ENCODE peak calls at places on chromosomes 12 and 14, in ten cellular contexts. G is activated CD4-positive, alpha-beta T cell treated with anti-CD3 and anti-CD28 coated beads for 48 hours; U is neural crest cell; Y is left ventricle myocardium superior; F is fibroblast of lung; A is heart left ventricle; C is NCI-H2107; X is left ventricle myocardium inferior; B is small intestine; J is RWPE1. M is an unnamed sample.

GRCh38 chr12:113134521-113134951 is 1.0 kb downstream of the RASAL1 start:
- DNase-seq in Y (no peak), A (no peak), X (no peak), G (no peak), U (no peak), J (no peak), C (no peak), B (no peak), F (no peak), M (no peak)

GRCh38 chr12:108342985-108343384 is 3.9 kb upstream of the CMKLR1 start:
- DNase-seq in G (no peak), X (no peak), B (no peak), Y (no peak), A (no peak), F (no peak), J (no peak), C (no peak), U (no peak), M (no peak)

GRCh38 chr12:65765436-65765813 is 58.9 kb upstream of the HMGA2 start:
- DNase-seq in J (peak), X (no peak), B (no peak), F (peak), A (no peak), Y (no peak), C (no peak), G (no peak), U (no peak), M (no peak)

GRCh38 chr14:102625564-102626296 is 33.3 kb downstream of the RCOR1 start:
- DNase-seq in J (no peak), B (peak), A (no peak), U (no peak), C (no peak), F (no peak), G (no peak), Y (no peak), X (no peak), M (no peak)

GRCh38 chr12:30794591-30795409 is 40.0 kb upstream of the CAPRIN2 start:
- DNase-seq in X (no peak), U (no peak), F (peak), A (peak), C (no peak), B (no peak), J (peak), G (peak), Y (no peak), M (peak)

GRCh38 chr14:63436286-63437098 is 106.7 kb downstream of the PPP2R5E start:
- DNase-seq in X (no peak), C (no peak), F (no peak), U (no peak), B (no peak), Y (no peak), A (no peak), G (no peak), J (no peak), M (no peak)

GRCh38 chr14:56889705-56890104 is 79.4 kb upstream of the OTX2 start:
- DNase-seq in Y (no peak), X (no peak), F (no peak), U (no peak), A (no peak), C (no peak), B (no peak), J (no peak), G (no peak), M (no peak)

GRCh38 chr12:114664661-114665320 is 19.2 kb downstream of the TBX3 start:
- DNase-seq in U (no peak), X (no peak), G (no peak), C (no peak), A (no peak), Y (peak), B (peak), F (no peak), J (no peak), M (no peak)

GRCh38 chr12:6827982-6828670 is at the start of gene P3H3:
- DNase-seq in Y (no peak), X (peak), B (no peak), C (no peak), G (no peak), F (peak), U (peak), J (no peak), A (no peak), M (peak)

GRCh38 chr12:3335078-3335487 is 155.9 kb upstream of the PRMT8 start:
- DNase-seq in J (no peak), X (no peak), Y (no peak), G (no peak), A (no peak), B (no peak), C (no peak), U (no peak), F (peak), M (no peak)

GRCh38 chr14:92914087-92914656 is 8.8 kb upstream of the CHGA start:
- DNase-seq in U (peak), J (no peak), C (no peak), Y (peak), G (peak), X (no peak), A (no peak), F (peak), B (no peak), M (no peak)

GRCh38 chr12:53508534-53509199 is 1.4 kb upstream of the NPFF start:
- DNase-seq in Y (peak), U (peak), G (peak), B (peak), X (peak), J (peak), C (peak), A (peak), F (peak), M (peak)

GRCh38 chr12:49792976-49793580 is 35.1 kb downstream of the NCKAP5L start:
- DNase-seq in F (no peak), A (no peak), X (no peak), C (no peak), U (no peak), Y (no peak), G (no peak), B (no peak), J (no peak), M (no peak)

GRCh38 chr14:73238262-73238852 is 1.1 kb downstream of the PAPLN start:
- DNase-seq in Y (no peak), G (peak), U (no peak), A (no peak), F (peak), J (peak), B (peak), X (no peak), C (no peak), M (no peak)

GRCh38 chr14:93045211-93045674 is 70.5 kb downstream of the ITPK1 start:
- DNase-seq in C (no peak), J (no peak), X (no peak), Y (peak), U (no peak), A (peak), B (peak), F (no peak), G (no peak), M (no peak)

GRCh38 chr14:47332939-47333338 is 342.5 kb downstream of the MDGA2 start:
- DNase-seq in U (no peak), F (no peak), A (no peak), C (no peak), X (no peak), Y (no peak), G (no peak), J (no peak), B (no peak), M (no peak)

GRCh38 chr14:41606249-41607118 is at the start of gene LRFN5:
- DNase-seq in G (no peak), F (peak), U (peak), Y (peak), X (peak), A (peak), C (no peak), B (peak), J (no peak), M (peak)

GRCh38 chr12:111437816-111438454 is 32.2 kb downstream of the SH2B3 start:
- DNase-seq in G (no peak), Y (no peak), F (peak), C (no peak), A (peak), X (no peak), J (peak), B (no peak), U (no peak), M (no peak)

GRCh38 chr12:120652671-120653435 is 12.4 kb downstream of the CABP1 start:
- DNase-seq in U (no peak), X (no peak), B (no peak), G (no peak), Y (no peak), C (no peak), F (no peak), J (no peak), A (no peak), M (no peak)

M was measured in HEK293T.